ENCODE peak calls at places on chromosome 15, in eight cellular contexts. Z, Y, U, M, D, Q, P and V are unnamed samples.
A peak's percentile ranks its signal among the peaks of the same experiment; 100 is the strongest.

GRCh38 chr15:81752149-81752942 is 293.5 kb downstream of the MEX3B start:
- DNase-seq in Z (peak; percentile 21), Y (no peak), M (peak; percentile 31), P (no peak), U (peak; percentile 82), D (peak; percentile 76), Q (no peak), V (no peak)

GRCh38 chr15:34808016-34808415 is 12.7 kb upstream of the ACTC1 start:
- DNase-seq in U (no peak), Z (no peak), M (no peak), Y (no peak), P (no peak), D (no peak), Q (no peak), V (no peak)

GRCh38 chr15:73387507-73388255 is 18.9 kb upstream of the HCN4 start:
- DNase-seq in U (peak; percentile 65), P (no peak), Q (no peak), Z (no peak), Y (no peak), M (no peak), D (no peak), V (no peak)

GRCh38 chr15:42726114-42726513 is 10.8 kb downstream of the CDAN1 start:
- DNase-seq in Q (no peak), M (no peak), U (no peak), D (no peak), Z (no peak), Y (no peak), P (no peak), V (no peak)

GRCh38 chr15:65055201-65055870 is 10.1 kb downstream of the SLC51B start:
- DNase-seq in Q (no peak), M (peak; percentile 48), P (no peak), Y (no peak), U (no peak), Z (peak; percentile 67), D (no peak), V (no peak)

GRCh38 chr15:97968380-97968779 is 7.9 kb downstream of the ARRDC4 start:
- DNase-seq in Y (no peak), Z (no peak), M (no peak), U (no peak), D (no peak), P (no peak), Q (no peak), V (no peak)

GRCh38 chr15:64634020-64634419 is 141.4 kb downstream of the RBPMS2 start:
- DNase-seq in Y (no peak), U (no peak), M (no peak), Q (no peak), D (no peak), Z (peak; percentile 24), P (peak; percentile 27), V (no peak)

GRCh38 chr15:95208988-95209387 is 977.6 kb downstream of the MCTP2 start:
- DNase-seq in Z (no peak), P (no peak), U (no peak), D (no peak), Q (no peak), Y (no peak), M (no peak), V (no peak)

GRCh38 chr15:65904301-65904700 is 35.0 kb downstream of the RAB11A start:
- DNase-seq in Y (peak; percentile 45), Z (no peak), U (no peak), P (no peak), D (no peak), M (no peak), Q (no peak), V (peak; percentile 37)

DNA sequence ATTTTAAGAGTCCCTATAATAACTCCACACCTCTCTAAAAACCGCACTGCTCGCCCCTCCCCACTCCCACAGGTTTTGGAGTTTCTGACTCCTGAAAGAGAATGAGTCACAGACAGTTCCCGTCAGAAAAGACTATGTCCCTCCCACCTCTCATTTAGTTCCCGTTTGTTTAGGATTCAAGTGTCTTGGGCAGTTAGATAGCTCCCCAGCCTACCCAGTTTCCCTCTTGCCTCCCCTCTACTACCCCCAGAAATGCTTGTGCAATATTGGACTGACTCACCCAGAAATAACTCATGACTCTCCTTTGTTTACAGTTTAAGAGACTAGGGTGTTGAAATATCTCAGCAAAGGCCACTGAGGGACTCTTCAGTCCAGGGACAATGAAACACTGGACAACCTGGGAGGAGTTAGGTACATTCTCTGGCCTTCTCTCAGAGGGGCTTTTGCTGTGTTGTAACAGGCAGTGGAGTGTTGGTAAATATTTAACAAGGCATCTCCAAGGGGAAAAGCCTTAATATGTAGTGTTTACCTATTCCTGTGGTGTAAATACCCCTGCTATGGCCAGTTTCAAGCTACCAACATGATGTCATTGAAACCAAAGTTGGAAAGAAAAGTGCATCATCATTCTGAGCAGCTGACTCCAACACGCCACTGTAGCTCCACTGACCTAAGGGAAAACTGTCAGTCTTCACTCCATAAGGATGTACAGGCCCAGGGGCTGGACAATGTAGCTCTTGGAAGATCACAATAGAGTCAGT is 96.1 kb upstream of the CHD2 start:
- DNase-seq in Q (peak; percentile 94), U (peak; percentile 89), Z (peak; percentile 79), D (peak; percentile 92), M (peak; percentile 60), Y (peak; percentile 73), P (peak; percentile 100), V (peak; percentile 94)
- TF ChIP-seq EP300 in Q (peak; percentile 96), U (peak; percentile 78), Z (peak; percentile 90), D (peak; percentile 92), M (peak; percentile 28), Y (peak; percentile 93), P (peak; percentile 94), V (peak; percentile 90)

DNA sequence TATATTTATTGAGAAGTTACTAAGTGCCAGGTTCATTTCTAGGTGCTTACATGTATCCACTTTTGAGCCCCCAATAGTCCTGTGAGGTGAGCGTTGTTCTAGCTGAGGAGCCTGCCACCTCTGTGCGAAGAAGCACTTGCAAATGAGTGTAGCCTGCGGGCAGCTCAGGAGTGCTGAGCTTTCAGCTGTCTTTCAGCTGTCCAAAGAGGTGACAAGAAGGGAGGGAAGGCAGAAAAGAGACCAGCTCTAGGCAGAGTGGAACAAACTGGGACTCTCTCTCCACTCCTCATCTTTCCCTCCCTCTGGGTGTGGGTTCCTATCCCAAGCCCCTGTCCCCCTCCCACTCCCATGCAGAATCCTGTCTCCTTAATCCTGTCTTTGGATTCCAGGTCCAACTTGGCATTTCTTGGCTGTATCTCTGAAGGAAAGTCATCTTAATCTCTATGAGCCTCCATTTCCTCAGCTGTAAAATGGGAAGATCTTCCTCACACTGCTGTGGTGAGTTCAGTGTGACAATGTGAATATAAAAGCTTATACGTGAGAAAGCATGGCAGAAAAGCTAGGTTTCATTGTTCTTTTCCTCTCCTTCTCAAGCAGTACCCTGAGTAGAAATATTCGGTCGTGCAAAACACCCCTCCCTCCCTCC is 6.7 kb upstream of the SRP14 start:
- DNase-seq in U (no peak), D (peak; percentile 45), Q (no peak), M (no peak), Y (no peak), Z (peak; percentile 41), P (no peak), V (peak; percentile 66)
- TF ChIP-seq POLR2AphosphoS5 in U (no peak), D (no peak), Q (no peak), M (no peak), Y (no peak), Z (no peak), P (no peak), V (no peak)

DNA sequence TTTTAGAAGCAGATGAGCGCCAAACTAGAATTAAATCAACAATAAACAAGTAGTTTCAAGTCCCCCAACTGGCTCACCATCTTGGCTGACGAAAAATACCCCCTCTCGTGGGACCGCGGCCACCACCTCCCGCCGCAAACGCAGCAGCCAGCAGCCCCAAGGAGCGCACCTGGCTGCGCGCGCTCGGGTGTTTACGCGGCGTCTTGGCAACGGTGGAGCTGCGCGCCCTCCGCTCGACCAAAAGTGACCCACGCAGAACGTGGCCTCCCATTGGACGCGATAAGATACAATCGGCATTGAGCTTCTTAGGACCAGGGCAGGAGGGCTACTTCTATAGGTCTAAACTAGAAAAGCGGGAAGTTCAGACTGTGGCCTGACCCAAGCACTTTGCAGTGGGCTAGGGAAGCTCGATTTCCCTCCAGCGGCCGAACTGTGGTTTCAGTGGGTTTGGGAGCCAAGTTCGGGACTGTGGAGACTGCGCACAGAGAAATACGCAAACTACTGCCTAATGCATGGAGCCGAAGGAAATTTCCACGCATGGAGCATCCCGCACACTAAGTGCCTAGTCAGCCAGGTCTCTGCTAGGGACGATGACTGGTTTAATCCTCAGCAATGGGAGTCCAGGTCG is at the start of gene MNS1:
- DNase-seq in D (peak; percentile 94), M (peak; percentile 92), Y (peak; percentile 81), Z (peak; percentile 90), Q (peak; percentile 92), P (peak; percentile 83), U (peak; percentile 91), V (peak; percentile 95)
- TF ChIP-seq POLR2A in D (no peak), M (no peak), Y (peak; percentile 66), Z (no peak), Q (no peak), P (no peak), U (no peak), V (no peak)

GRCh38 chr15:99249270-99249817 is at the start of gene TTC23:
- DNase-seq in Q (peak; percentile 29), D (no peak), M (no peak), U (no peak), P (peak; percentile 65), Y (no peak), Z (peak; percentile 21), V (no peak)
- TF ChIP-seq EP300 in Q (no peak), D (no peak), M (no peak), U (no peak), P (no peak), Y (no peak), Z (no peak), V (no peak)

DNA sequence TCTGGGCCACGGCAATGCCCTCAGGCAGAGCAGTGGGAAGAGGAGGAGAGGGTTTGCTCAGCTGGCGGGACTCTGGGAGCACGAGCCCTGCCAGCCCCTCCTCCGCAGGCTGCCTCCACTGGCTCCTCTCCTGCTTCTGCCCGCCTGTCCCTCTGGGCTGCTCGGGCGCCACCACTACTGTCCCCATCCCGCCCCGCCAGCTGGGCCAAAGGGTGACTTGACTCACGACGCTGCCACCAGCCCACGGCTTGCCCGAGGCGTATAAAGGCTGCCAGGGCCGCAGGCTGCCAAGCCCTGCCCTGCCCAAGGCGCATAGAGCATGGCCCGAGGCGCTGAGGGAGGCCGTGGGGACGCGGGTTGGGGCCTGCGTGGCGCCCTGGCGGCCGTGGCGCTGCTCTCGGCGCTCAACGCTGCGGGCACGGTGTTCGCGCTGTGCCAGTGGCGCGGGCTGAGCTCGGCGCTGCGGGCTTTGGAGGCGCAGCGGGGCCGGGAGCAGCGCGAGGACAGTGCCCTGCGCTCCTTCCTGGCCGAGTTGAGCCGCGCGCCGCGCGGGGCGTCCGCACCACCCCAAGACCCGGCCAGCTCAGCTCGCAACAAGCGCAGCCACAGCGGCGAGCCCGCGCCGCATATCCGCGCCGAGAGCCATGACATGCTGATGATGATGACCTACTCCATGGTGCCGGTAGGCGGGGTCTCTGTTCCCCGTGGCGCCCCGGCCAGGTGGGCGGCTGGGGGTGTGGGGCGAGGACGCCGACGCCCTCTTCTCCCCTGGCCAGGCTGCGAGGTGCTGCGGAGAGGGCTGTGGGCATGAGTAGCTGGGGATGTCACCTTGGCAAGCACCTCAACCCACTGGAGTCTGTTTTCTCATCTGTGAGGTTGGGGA is at the start of gene GLDN:
- DNase-seq in P (no peak), Y (no peak), D (no peak), Z (no peak), M (peak; percentile 52), U (no peak), Q (peak; percentile 51), V (no peak)
- TF ChIP-seq POLR2AphosphoS5 in P (no peak), Y (no peak), D (no peak), Z (no peak), M (no peak), U (no peak), Q (peak; percentile 49), V (no peak)

DNA sequence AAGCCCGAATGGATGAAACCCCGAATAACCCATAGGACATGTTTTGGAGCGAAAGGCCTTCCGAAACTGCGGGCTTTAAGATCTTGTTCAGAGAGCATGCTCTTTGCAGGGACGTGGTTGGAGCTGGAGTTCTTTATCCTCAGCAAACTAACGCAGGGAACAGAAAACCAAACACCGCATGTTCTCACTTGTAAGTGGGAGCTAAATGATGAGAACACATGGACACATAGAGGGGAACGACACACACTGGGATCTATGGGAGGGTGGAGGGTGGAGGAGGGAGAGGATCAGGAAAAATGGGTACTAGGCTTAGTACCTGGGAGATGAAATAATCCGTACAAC is 219.7 kb upstream of the ATP10A start:
- DNase-seq in U (no peak), D (no peak), Z (no peak), Q (no peak), Y (no peak), P (no peak), M (no peak), V (no peak)
- TF ChIP-seq POLR2A in U (no peak), D (no peak), Z (no peak), Q (no peak), Y (no peak), P (no peak), M (no peak), V (no peak)